ENCODE peak calls at places on chromosomes 3 and 15, in seven cellular contexts. F is IMR-90, U is mesendoderm, J is trophoblast cell, T is neuronal stem cell, D is H1, S is mesenchymal stem cell. B is an unnamed sample.

GRCh38 chr15:62945063-62945462 is 97.5 kb upstream of the TPM1 start:
- DNase-seq in F (no peak), U (no peak), J (no peak), T (no peak), D (no peak), S (no peak), B (no peak)

GRCh38 chr15:74725241-74725774 is at the start of gene CYP1A1:
- DNase-seq in F (no peak), U (no peak), J (no peak), T (no peak), D (no peak), S (peak; percentile 29), B (peak; percentile 66)

GRCh38 chr15:60553163-60553562 is 74.2 kb upstream of the ICE2 start:
- DNase-seq in F (no peak), U (no peak), J (no peak), T (no peak), D (no peak), S (no peak), B (no peak)

GRCh38 chr15:79170256-79170664 is 79.7 kb upstream of the RASGRF1 start:
- DNase-seq in F (no peak), U (no peak), J (peak; percentile 95), T (no peak), D (no peak), S (peak; percentile 21), B (no peak)

GRCh38 chr3:197458179-197458707 is 97.5 kb downstream of the BDH1 start:
- DNase-seq in F (peak; percentile 13), U (no peak), J (no peak), T (no peak), D (no peak), S (no peak), B (no peak)

GRCh38 chr3:151293127-151293526 is 14.8 kb upstream of the P2RY14 start:
- DNase-seq in F (no peak), U (peak; percentile 54), J (no peak), T (no peak), D (no peak), S (no peak), B (no peak)

GRCh38 chr3:141020139-141020940 is 30.8 kb upstream of the SPSB4 start:
- DNase-seq in F (no peak), U (no peak), J (no peak), T (no peak), D (no peak), S (no peak), B (no peak)

GRCh38 chr3:83842511-83842910 is 1116.3 kb upstream of the CADM2 start:
- DNase-seq in F (no peak), U (no peak), J (no peak), T (no peak), D (no peak), S (no peak), B (no peak)

GRCh38 chr15:84979651-84980050 is 2.0 kb upstream of the PDE8A start:
- DNase-seq in F (no peak), U (peak; percentile 58), J (no peak), T (no peak), D (no peak), S (peak; percentile 34), B (peak; percentile 64)

GRCh38 chr15:99053380-99054024 is 45.9 kb upstream of the PGPEP1L start:
- DNase-seq in F (no peak), U (peak; percentile 31), J (no peak), T (no peak), D (no peak), S (no peak), B (no peak)

GRCh38 chr3:72036899-72037298 is 252.0 kb upstream of the PROK2 start:
- DNase-seq in F (peak; percentile 3), U (no peak), J (no peak), T (no peak), D (no peak), S (peak; percentile 95), B (no peak)

GRCh38 chr15:80160570-80161156 is 7.9 kb downstream of the FAH start:
- DNase-seq in F (peak; percentile 96), U (peak; percentile 71), J (peak; percentile 70), T (no peak), D (no peak), S (peak; percentile 96), B (no peak)

GRCh38 chr15:77187751-77188464 is 117.0 kb upstream of the TSPAN3 start:
- DNase-seq in F (peak; percentile 47), U (no peak), J (no peak), T (no peak), D (no peak), S (peak; percentile 87), B (no peak)

GRCh38 chr3:64653101-64653500 is 34.7 kb downstream of the ADAMTS9 start:
- DNase-seq in F (no peak), U (no peak), J (no peak), T (no peak), D (no peak), S (no peak), B (no peak)

GRCh38 chr3:55804170-55805095 is 317.3 kb upstream of the WNT5A start:
- DNase-seq in F (no peak), U (peak; percentile 50), J (no peak), T (no peak), D (no peak), S (peak; percentile 51), B (no peak)

GRCh38 chr3:55805169-55805568 is 318.1 kb upstream of the WNT5A start:
- DNase-seq in F (no peak), U (no peak), J (no peak), T (no peak), D (no peak), S (no peak), B (no peak)

GRCh38 chr3:55801676-55802075 is 314.6 kb upstream of the WNT5A start:
- DNase-seq in F (no peak), U (no peak), J (no peak), T (no peak), D (no peak), S (no peak), B (no peak)

GRCh38 chr3:55801068-55801467 is 314.0 kb upstream of the WNT5A start:
- DNase-seq in F (no peak), U (no peak), J (no peak), T (no peak), D (no peak), S (no peak), B (no peak)

GRCh38 chr3:55802816-55803215 is 315.7 kb upstream of the WNT5A start:
- DNase-seq in F (no peak), U (no peak), J (no peak), T (no peak), D (no peak), S (no peak), B (no peak)
- H2BK5ac ChIP-seq in F (no peak overlapping the region), U (no peak overlapping the region), J (no peak overlapping the region), T (no peak overlapping the region), D (no peak overlapping the region), S (no peak overlapping the region), B (no peak overlapping the region)

GRCh38 chr3:4841225-4841624 is 138.0 kb upstream of the BHLHE40 start:
- DNase-seq in F (peak; percentile 29), U (no peak), J (peak; percentile 57), T (no peak), D (peak; percentile 21), S (peak; percentile 18), B (no peak)

GRCh38 chr3:4837405-4837804 is 141.8 kb upstream of the BHLHE40 start:
- DNase-seq in F (no peak), U (no peak), J (no peak), T (no peak), D (no peak), S (no peak), B (no peak)

GRCh38 chr3:4838621-4839022 is 140.6 kb upstream of the BHLHE40 start:
- DNase-seq in F (no peak), U (no peak), J (no peak), T (no peak), D (no peak), S (no peak), B (no peak)

GRCh38 chr3:4841783-4842440 is 137.3 kb upstream of the BHLHE40 start:
- DNase-seq in F (peak; percentile 89), U (no peak), J (no peak), T (no peak), D (no peak), S (peak; percentile 81), B (no peak)

DNA sequence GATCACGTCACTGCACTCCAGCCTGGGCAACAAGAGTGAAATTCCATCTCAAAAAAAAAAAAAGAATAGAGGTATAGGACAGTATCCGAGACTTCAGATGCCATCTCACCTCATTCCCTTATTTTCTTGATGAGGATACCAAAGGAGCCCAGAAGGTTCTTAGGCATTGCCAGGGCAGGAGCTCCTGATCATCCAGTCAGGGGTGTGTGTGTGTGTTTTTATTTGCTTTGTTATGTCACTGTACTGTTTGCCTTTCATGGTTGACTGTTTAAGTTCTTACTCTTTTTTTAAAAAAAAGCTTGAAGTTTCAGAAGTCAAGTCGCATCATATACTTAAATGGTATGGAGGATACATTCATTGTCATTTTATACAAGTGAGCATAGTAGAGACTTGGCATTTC is 140.0 kb upstream of the BHLHE40 start:
- DNase-seq in F (no peak), U (no peak), J (no peak), T (no peak), D (no peak), S (no peak), B (no peak)
- H2BK5ac ChIP-seq in F (no peak overlapping the region), U (no peak overlapping the region), J (no peak overlapping the region), T (no peak overlapping the region), D (no peak overlapping the region), S (no peak overlapping the region), B (no peak overlapping the region)

GRCh38 chr3:128438488-128439072 is 28.1 kb downstream of the DNAJB8 start:
- DNase-seq in F (no peak), U (no peak), J (no peak), T (no peak), D (no peak), S (no peak), B (peak; percentile 67)
- H2BK5ac ChIP-seq in F (no peak overlapping the region), U (no peak overlapping the region), J (no peak overlapping the region), T (no peak overlapping the region), D (no peak overlapping the region), S (no peak overlapping the region), B (no peak overlapping the region)

GRCh38 chr3:45362161-45362560 is 26.2 kb upstream of the LARS2 start:
- DNase-seq in F (no peak), U (no peak), J (no peak), T (no peak), D (no peak), S (no peak), B (no peak)
- H2BK5ac ChIP-seq in F (no peak overlapping the region), U (no peak overlapping the region), J (no peak overlapping the region), T (no peak overlapping the region), D (no peak overlapping the region), S (no peak overlapping the region), B (no peak overlapping the region)

B was measured in H9.